ENCODE peak calls at places on chromosomes 4 and X, in nine cellular contexts. U, H, A, P, O, C, E, Y and V are unnamed samples.

GRCh38 chr4:154577324-154577723 is 13.2 kb downstream of the FGA start:
- DNase-seq in O (no peak), H (no peak), P (no peak), Y (no peak), E (no peak), A (no peak), C (no peak), U (peak; percentile 35), V (no peak)

GRCh38 chr4:118749347-118749988 is 64.3 kb downstream of the METTL14 start:
- DNase-seq in C (no peak), A (no peak), O (no peak), E (no peak), Y (no peak), U (no peak), H (no peak), P (no peak), V (no peak)

GRCh38 chr4:124943145-124943889 is 230.8 kb upstream of the ANKRD50 start:
- DNase-seq in E (no peak), C (no peak), Y (no peak), A (no peak), H (no peak), U (peak; percentile 38), P (no peak), O (no peak), V (no peak)

GRCh38 chrX:84248226-84248625 is 60.2 kb upstream of the RPS6KA6 start:
- DNase-seq in E (no peak), O (no peak), U (peak; percentile 25), Y (peak; percentile 79), A (no peak), H (no peak), C (no peak), P (no peak), V (no peak)

GRCh38 chr4:176548571-176548970 is 228.8 kb downstream of the SPCS3 start:
- DNase-seq in C (no peak), Y (peak; percentile 90), O (no peak), H (no peak), E (no peak), P (no peak), U (peak; percentile 55), A (no peak), V (no peak)

GRCh38 chr4:124686279-124686678 is 26.3 kb downstream of the ANKRD50 start:
- DNase-seq in C (peak; percentile 82), H (no peak), P (no peak), E (no peak), O (no peak), Y (no peak), U (no peak), A (no peak), V (no peak)

GRCh38 chr4:95129708-95130343 is 372.1 kb downstream of the BMPR1B start:
- DNase-seq in C (no peak), H (no peak), Y (peak; percentile 99), E (peak; percentile 37), P (no peak), A (peak; percentile 74), O (peak; percentile 43), U (peak; percentile 99), V (peak; percentile 42)

GRCh38 chr4:16227462-16227868 is 1.2 kb upstream of the TAPT1 start:
- DNase-seq in U (peak; percentile 56), Y (peak; percentile 30), P (no peak), A (peak; percentile 34), H (peak; percentile 72), E (no peak), O (no peak), C (peak; percentile 40), V (peak; percentile 45)

GRCh38 chr4:4782969-4783368 is 76.5 kb upstream of the MSX1 start:
- DNase-seq in E (no peak), A (peak; percentile 49), P (no peak), Y (peak; percentile 53), C (no peak), U (peak; percentile 35), H (no peak), O (no peak), V (no peak)

GRCh38 chr4:145511913-145512522 is 30.4 kb downstream of the SMAD1 start:
- DNase-seq in C (no peak), A (no peak), P (no peak), Y (peak; percentile 35), O (no peak), H (no peak), E (no peak), U (peak; percentile 17), V (no peak)

GRCh38 chr4:20255251-20255586 is 3.5 kb downstream of the SLIT2 start:
- DNase-seq in P (no peak), A (no peak), O (no peak), E (no peak), Y (no peak), U (no peak), C (no peak), H (no peak), V (no peak)
- H3K4me3 ChIP-seq in P (no peak overlapping the region), A (peak overlapping the region; percentile 66), O (no peak overlapping the region), E (no peak overlapping the region), Y (peak overlapping the region; percentile 55), U (peak overlapping the region; percentile 90), C (peak overlapping the region; percentile 66), H (peak overlapping the region; percentile 77), V (peak overlapping the region; percentile 67)

GRCh38 chrX:154545673-154546274 is 872 bp downstream of the G6PD start:
- DNase-seq in E (no peak), U (no peak), H (no peak), A (no peak), P (no peak), O (no peak), Y (no peak), C (no peak), V (no peak)

GRCh38 chrX:154546354-154547244 is at the start of gene G6PD:
- DNase-seq in P (peak; percentile 76), A (peak; percentile 65), U (peak; percentile 80), C (peak; percentile 72), O (peak; percentile 65), H (no peak), Y (peak; percentile 35), E (peak; percentile 95), V (peak; percentile 80)

GRCh38 chrX:154547245-154548027 is at the start of gene IKBKG:
- DNase-seq in H (peak; percentile 95), U (peak; percentile 92), Y (peak; percentile 86), A (peak; percentile 87), C (peak; percentile 86), O (peak; percentile 82), E (peak; percentile 98), P (peak; percentile 81), V (peak; percentile 89)

GRCh38 chrX:154548028-154548316 is 552 bp downstream of the IKBKG start:
- DNase-seq in U (peak; percentile 59), H (no peak), C (no peak), P (no peak), E (no peak), O (no peak), A (no peak), Y (peak; percentile 26), V (no peak)

GRCh38 chrX:154549766-154550165 is 2.3 kb downstream of the IKBKG start:
- DNase-seq in H (no peak), Y (peak; percentile 77), E (no peak), C (no peak), P (no peak), U (peak; percentile 59), A (no peak), O (no peak), V (no peak)
- H3K4me1 ChIP-seq in H (peaks cover 6% of the 10 kb centered on the region), Y (peaks cover 2% of the 10 kb centered on the region), E (peaks cover 14% of the 10 kb centered on the region), C (no peaks in the 10 kb centered on the region), P (peaks cover 32% of the 10 kb centered on the region), U (peaks cover 15% of the 10 kb centered on the region), A (peaks cover 17% of the 10 kb centered on the region), O (peaks cover 16% of the 10 kb centered on the region), V (no peaks in the 10 kb centered on the region)

DNA sequence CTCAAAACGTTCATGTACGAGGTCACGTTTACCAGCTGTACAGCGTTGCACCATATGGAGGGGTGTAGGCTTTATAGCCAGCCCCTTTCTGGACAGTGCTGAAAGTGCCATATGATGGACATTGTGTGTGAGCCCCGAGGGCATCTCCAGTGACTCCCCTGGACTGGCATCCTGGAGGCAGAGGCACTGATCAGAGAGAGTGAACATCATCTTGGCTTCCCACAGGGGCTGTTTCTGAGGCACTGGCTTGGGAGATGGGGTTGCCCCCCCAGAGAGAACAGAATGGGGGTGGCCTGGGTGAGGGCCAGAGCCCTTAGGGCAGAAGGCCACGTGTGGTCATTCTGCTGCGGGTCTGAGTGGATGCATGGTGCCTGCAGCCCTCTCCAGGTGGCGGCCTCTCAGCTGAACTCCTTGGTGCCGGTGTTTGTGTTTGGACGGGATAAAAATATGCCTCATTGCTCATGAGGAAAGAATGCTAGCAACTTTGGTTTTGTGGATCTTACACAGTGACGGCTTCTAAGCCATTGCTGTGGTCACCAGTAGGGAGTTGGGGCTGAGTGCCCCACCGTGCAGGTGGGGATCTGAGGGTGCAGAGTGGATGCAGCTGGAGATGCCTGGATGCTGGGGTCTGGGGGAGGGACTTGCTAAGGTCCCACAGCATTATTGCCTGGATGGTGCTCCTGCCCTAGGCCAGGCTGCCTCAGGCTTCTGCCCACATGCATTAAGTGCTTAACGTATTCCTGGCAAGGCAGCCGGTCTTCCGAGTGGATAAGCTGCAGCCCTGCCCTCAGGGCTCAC is 3.4 kb downstream of the WFS1 start:
- DNase-seq in H (peak; percentile 48), A (no peak), O (peak; percentile 45), C (no peak), U (peak; percentile 77), Y (peak; percentile 88), E (peak; percentile 75), P (no peak), V (no peak)
- H3K4me3 ChIP-seq in H (no peak overlapping the region), A (peak overlapping the region; percentile 27), O (no peak overlapping the region), C (no peak overlapping the region), U (no peak overlapping the region), Y (no peak overlapping the region), E (peak overlapping the region; percentile 23), P (no peak overlapping the region), V (no peak overlapping the region)

GRCh38 chr4:3499710-3500109 is 32.5 kb downstream of the LRPAP1 start:
- DNase-seq in P (no peak), H (no peak), O (no peak), U (no peak), Y (no peak), A (no peak), C (no peak), E (no peak), V (no peak)

GRCh38 chr4:3500111-3500510 is 32.1 kb downstream of the LRPAP1 start:
- DNase-seq in Y (no peak), A (no peak), C (no peak), P (no peak), H (no peak), E (no peak), U (no peak), O (no peak), V (no peak)

GRCh38 chr4:3501126-3501824 is 30.9 kb downstream of the LRPAP1 start:
- DNase-seq in H (no peak), E (no peak), Y (no peak), P (no peak), C (no peak), A (no peak), U (no peak), O (no peak), V (no peak)

GRCh38 chr4:3501825-3502425 is 30.3 kb downstream of the LRPAP1 start:
- DNase-seq in P (no peak), H (no peak), C (no peak), O (no peak), U (no peak), A (no peak), E (no peak), Y (no peak), V (no peak)

GRCh38 chr4:3500634-3501101 is 31.6 kb downstream of the LRPAP1 start:
- DNase-seq in P (no peak), U (no peak), Y (no peak), O (no peak), A (no peak), C (no peak), E (no peak), H (no peak), V (no peak)
- H3K4me1 ChIP-seq in P (no peaks in the 10 kb centered on the region), U (no peaks in the 10 kb centered on the region), Y (no peaks in the 10 kb centered on the region), O (no peaks in the 10 kb centered on the region), A (no peaks in the 10 kb centered on the region), C (no peaks in the 10 kb centered on the region), E (no peaks in the 10 kb centered on the region), H (no peaks in the 10 kb centered on the region), V (peaks cover 9% of the 10 kb centered on the region)

GRCh38 chrX:16807976-16808542 is 21.8 kb downstream of the TXLNG start:
- DNase-seq in E (peak; percentile 6), P (no peak), Y (peak; percentile 68), U (peak; percentile 88), O (peak; percentile 56), A (no peak), H (no peak), C (no peak), V (no peak)
- H3K4me3 ChIP-seq in E (peak overlapping the region; percentile 28), P (no peak overlapping the region), Y (peak overlapping the region; percentile 66), U (peak overlapping the region; percentile 80), O (peak overlapping the region; percentile 24), A (peak overlapping the region; percentile 36), H (peak overlapping the region; percentile 42), C (no peak overlapping the region), V (no peak overlapping the region)